ENCODE peak calls at places on chromosomes 13 and 19, in five cellular contexts. J is skeletal muscle cell, T is NCI-H510A treated with DMSO at 0.1 percent for 48 hours, K is brain microvascular endothelial cell, A is NCI-H1436 treated with DMSO at 0.1 percent for 48 hours. R is an unnamed sample.

GRCh38 chr19:40116075-40116474 is 25.3 kb upstream of the ZNF780A start:
- DNase-seq in A (no peak), K (no peak), T (no peak), J (no peak), R (no peak)

GRCh38 chr19:5036733-5037681 is 68.1 kb downstream of the KDM4B start:
- DNase-seq in J (no peak), A (no peak), K (peak), T (peak), R (peak)

GRCh38 chr13:63497601-63498000 is 2082.0 kb upstream of the PCDH20 start:
- DNase-seq in J (no peak), K (no peak), T (no peak), A (no peak), R (no peak)

GRCh38 chr13:51894239-51894638 is 32.5 kb downstream of the CCDC70 start:
- DNase-seq in A (no peak), K (no peak), J (no peak), T (peak), R (no peak)

GRCh38 chr13:90205911-90206310 is 1141.6 kb upstream of the MIR17HG start:
- DNase-seq in T (no peak), K (no peak), A (no peak), J (no peak), R (no peak)

GRCh38 chr19:6720369-6721112 is at the start of gene C3:
- DNase-seq in K (no peak), T (no peak), A (no peak), J (no peak), R (no peak)

GRCh38 chr13:54958781-54959180 is 1930.2 kb downstream of the OLFM4 start:
- DNase-seq in J (no peak), T (no peak), K (no peak), A (no peak), R (no peak)

GRCh38 chr13:96299235-96299634 is 209.3 kb downstream of the HS6ST3 start:
- DNase-seq in J (no peak), A (no peak), K (no peak), T (no peak), R (no peak)

GRCh38 chr19:28636706-28637105 is 576.2 kb downstream of the UQCRFS1 start:
- DNase-seq in J (no peak), K (no peak), T (no peak), A (no peak), R (no peak)

GRCh38 chr19:35232912-35233311 is 4.4 kb upstream of the FAM187B start:
- DNase-seq in K (no peak), J (no peak), A (no peak), T (no peak), R (no peak)

GRCh38 chr19:29678484-29679106 is 13.3 kb downstream of the PLEKHF1 start:
- DNase-seq in K (no peak), A (no peak), T (no peak), J (no peak), R (no peak)

GRCh38 chr19:5113633-5114586 is 145.0 kb downstream of the KDM4B start:
- DNase-seq in K (no peak), J (no peak), A (no peak), T (no peak), R (no peak)

GRCh38 chr13:102310691-102311432 is 91.0 kb downstream of the FGF14 start:
- DNase-seq in K (no peak), A (no peak), J (peak), T (no peak), R (no peak)

GRCh38 chr19:44955500-44956439 is 590 bp downstream of the CLPTM1 start:
- DNase-seq in A (no peak), J (no peak), K (no peak), T (no peak), R (no peak)

GRCh38 chr13:40348096-40348679 is 318.3 kb downstream of the FOXO1 start:
- DNase-seq in T (no peak), K (no peak), A (no peak), J (no peak), R (no peak)

GRCh38 chr19:2405256-2405655 is 22.1 kb downstream of the TIMM13 start:
- DNase-seq in J (no peak), T (no peak), A (no peak), K (no peak), R (no peak)

GRCh38 chr19:47035127-47035494 is 13.3 kb downstream of the TMEM160 start:
- DNase-seq in K (no peak), J (no peak), T (peak), A (no peak), R (no peak)

GRCh38 chr13:25177012-25177411 is 4.9 kb upstream of the AMER2 start:
- DNase-seq in K (no peak), A (no peak), J (no peak), T (no peak), R (no peak)

GRCh38 chr13:94192576-94192975 is 286.9 kb downstream of the DCT start:
- DNase-seq in A (no peak), J (no peak), T (no peak), K (peak), R (peak)

GRCh38 chr19:3932931-3933810 is at the start of gene NMRK2:
- DNase-seq in J (no peak), K (no peak), A (peak), T (no peak), R (no peak)

GRCh38 chr19:34269968-34270621 is 15.7 kb downstream of the GARRE1 start:
- DNase-seq in K (peak), A (no peak), J (peak), T (no peak), R (no peak)

GRCh38 chr13:72643339-72643989 is 84.0 kb downstream of the MZT1 start:
- DNase-seq in A (no peak), T (no peak), K (peak), J (no peak), R (no peak)

GRCh38 chr19:32396046-32396652 is 9.4 kb upstream of the DPY19L3 start:
- DNase-seq in T (no peak), A (no peak), J (no peak), K (no peak), R (no peak)

GRCh38 chr19:44212865-44213346 is 574 bp downstream of the ZNF227 start:
- DNase-seq in T (peak), K (peak), J (no peak), A (no peak), R (no peak)

GRCh38 chr13:73794755-73795154 is 339.4 kb downstream of the KLF12 start:
- DNase-seq in T (no peak), K (no peak), J (no peak), A (no peak), R (no peak)

GRCh38 chr13:91133941-91134772 is 213.3 kb upstream of the MIR17HG start:
- DNase-seq in A (no peak), K (peak), T (peak), J (no peak), R (peak)

GRCh38 chr19:11539495-11540365 is 1.1 kb downstream of the CNN1 start:
- DNase-seq in J (no peak), K (peak), A (no peak), T (no peak), R (no peak)

R was measured in SHP77 treated with DMSO at 0.1 percent for 48 hours.